ENCODE peak calls at places on chromosomes 4 and X, in eight cellular contexts. One of them, this sample, is unnamed.

GRCh38 chrX:43836435-43837184 is 45.6 kb downstream of the MAOB start:
- DNase-seq in progenitor cell of endocrine pancreas: no peak
- DNase-seq in GM12878: no peak
- DNase-seq in caudate nucleus: no peak
- DNase-seq in Daoy: no peak
- DNase-seq in activated CD8-positive, alpha-beta T cell treated with anti-CD3 and anti-CD28 coated beads, Interleukin-2, amount 10 ng/mL, durations not matched to agents 7 days and 5 days: no peak
- DNase-seq in stimulated activated naive B cell treated with anti-CD40 and anti-IgM and Interleukin-4, amounts not matched to agents 10 μg/mL and 1 μg/mL and 100 μg/mL, for 72 hours: no peak
- DNase-seq in NCI-H1436: no peak
- DNase-seq in this sample: peak

GRCh38 chr4:120400441-120400840 is 333.8 kb upstream of the MAD2L1 start:
- DNase-seq in progenitor cell of endocrine pancreas: no peak
- DNase-seq in GM12878: no peak
- DNase-seq in caudate nucleus: no peak
- DNase-seq in Daoy: no peak
- DNase-seq in activated CD8-positive, alpha-beta T cell treated with anti-CD3 and anti-CD28 coated beads, Interleukin-2, amount 10 ng/mL, durations not matched to agents 7 days and 5 days: no peak
- DNase-seq in stimulated activated naive B cell treated with anti-CD40 and anti-IgM and Interleukin-4, amounts not matched to agents 10 μg/mL and 1 μg/mL and 100 μg/mL, for 72 hours: no peak
- DNase-seq in NCI-H1436: no peak
- DNase-seq in this sample: no peak

GRCh38 chrX:141952603-141953002 is 48.9 kb downstream of the MAGEC1 start:
- DNase-seq in progenitor cell of endocrine pancreas: no peak
- DNase-seq in GM12878: no peak
- DNase-seq in caudate nucleus: no peak
- DNase-seq in Daoy: no peak
- DNase-seq in activated CD8-positive, alpha-beta T cell treated with anti-CD3 and anti-CD28 coated beads, Interleukin-2, amount 10 ng/mL, durations not matched to agents 7 days and 5 days: no peak
- DNase-seq in stimulated activated naive B cell treated with anti-CD40 and anti-IgM and Interleukin-4, amounts not matched to agents 10 μg/mL and 1 μg/mL and 100 μg/mL, for 72 hours: no peak
- DNase-seq in NCI-H1436: no peak
- DNase-seq in this sample: no peak

GRCh38 chrX:134373736-134374135 is 86.2 kb upstream of the HPRT1 start:
- DNase-seq in progenitor cell of endocrine pancreas: no peak
- DNase-seq in GM12878: no peak
- DNase-seq in caudate nucleus: no peak
- DNase-seq in Daoy: no peak
- DNase-seq in activated CD8-positive, alpha-beta T cell treated with anti-CD3 and anti-CD28 coated beads, Interleukin-2, amount 10 ng/mL, durations not matched to agents 7 days and 5 days: no peak
- DNase-seq in stimulated activated naive B cell treated with anti-CD40 and anti-IgM and Interleukin-4, amounts not matched to agents 10 μg/mL and 1 μg/mL and 100 μg/mL, for 72 hours: no peak
- DNase-seq in NCI-H1436: no peak
- DNase-seq in this sample: no peak

GRCh38 chr4:26866203-26866602 is 5.6 kb downstream of the STIM2 start:
- DNase-seq in progenitor cell of endocrine pancreas: no peak
- DNase-seq in GM12878: no peak
- DNase-seq in caudate nucleus: no peak
- DNase-seq in Daoy: no peak
- DNase-seq in activated CD8-positive, alpha-beta T cell treated with anti-CD3 and anti-CD28 coated beads, Interleukin-2, amount 10 ng/mL, durations not matched to agents 7 days and 5 days: no peak
- DNase-seq in stimulated activated naive B cell treated with anti-CD40 and anti-IgM and Interleukin-4, amounts not matched to agents 10 μg/mL and 1 μg/mL and 100 μg/mL, for 72 hours: no peak
- DNase-seq in NCI-H1436: no peak
- DNase-seq in this sample: no peak

GRCh38 chr4:5968246-5968645 is 50.0 kb downstream of the C4orf50 start:
- DNase-seq in progenitor cell of endocrine pancreas: no peak
- DNase-seq in GM12878: no peak
- DNase-seq in caudate nucleus: no peak
- DNase-seq in Daoy: no peak
- DNase-seq in activated CD8-positive, alpha-beta T cell treated with anti-CD3 and anti-CD28 coated beads, Interleukin-2, amount 10 ng/mL, durations not matched to agents 7 days and 5 days: no peak
- DNase-seq in stimulated activated naive B cell treated with anti-CD40 and anti-IgM and Interleukin-4, amounts not matched to agents 10 μg/mL and 1 μg/mL and 100 μg/mL, for 72 hours: no peak
- DNase-seq in NCI-H1436: no peak
- DNase-seq in this sample: no peak

GRCh38 chrX:21176927-21177571 is 197.2 kb upstream of the CNKSR2 start:
- DNase-seq in progenitor cell of endocrine pancreas: no peak
- DNase-seq in GM12878: no peak
- DNase-seq in caudate nucleus: no peak
- DNase-seq in Daoy: no peak
- DNase-seq in activated CD8-positive, alpha-beta T cell treated with anti-CD3 and anti-CD28 coated beads, Interleukin-2, amount 10 ng/mL, durations not matched to agents 7 days and 5 days: no peak
- DNase-seq in stimulated activated naive B cell treated with anti-CD40 and anti-IgM and Interleukin-4, amounts not matched to agents 10 μg/mL and 1 μg/mL and 100 μg/mL, for 72 hours: no peak
- DNase-seq in NCI-H1436: no peak
- DNase-seq in this sample: peak

GRCh38 chr4:12928751-12929150 is 555.4 kb downstream of the RAB28 start:
- DNase-seq in progenitor cell of endocrine pancreas: no peak
- DNase-seq in GM12878: no peak
- DNase-seq in caudate nucleus: no peak
- DNase-seq in Daoy: no peak
- DNase-seq in activated CD8-positive, alpha-beta T cell treated with anti-CD3 and anti-CD28 coated beads, Interleukin-2, amount 10 ng/mL, durations not matched to agents 7 days and 5 days: no peak
- DNase-seq in stimulated activated naive B cell treated with anti-CD40 and anti-IgM and Interleukin-4, amounts not matched to agents 10 μg/mL and 1 μg/mL and 100 μg/mL, for 72 hours: no peak
- DNase-seq in NCI-H1436: no peak
- DNase-seq in this sample: no peak

GRCh38 chrX:56281789-56282188 is 49.6 kb downstream of the KLF8 start:
- DNase-seq in progenitor cell of endocrine pancreas: no peak
- DNase-seq in GM12878: no peak
- DNase-seq in caudate nucleus: no peak
- DNase-seq in Daoy: peak
- DNase-seq in activated CD8-positive, alpha-beta T cell treated with anti-CD3 and anti-CD28 coated beads, Interleukin-2, amount 10 ng/mL, durations not matched to agents 7 days and 5 days: peak
- DNase-seq in stimulated activated naive B cell treated with anti-CD40 and anti-IgM and Interleukin-4, amounts not matched to agents 10 μg/mL and 1 μg/mL and 100 μg/mL, for 72 hours: no peak
- DNase-seq in NCI-H1436: no peak
- DNase-seq in this sample: peak

GRCh38 chrX:25278341-25278740 is 262.6 kb upstream of the ARX start:
- DNase-seq in progenitor cell of endocrine pancreas: no peak
- DNase-seq in GM12878: no peak
- DNase-seq in caudate nucleus: no peak
- DNase-seq in Daoy: no peak
- DNase-seq in activated CD8-positive, alpha-beta T cell treated with anti-CD3 and anti-CD28 coated beads, Interleukin-2, amount 10 ng/mL, durations not matched to agents 7 days and 5 days: no peak
- DNase-seq in stimulated activated naive B cell treated with anti-CD40 and anti-IgM and Interleukin-4, amounts not matched to agents 10 μg/mL and 1 μg/mL and 100 μg/mL, for 72 hours: no peak
- DNase-seq in NCI-H1436: no peak
- DNase-seq in this sample: no peak

GRCh38 chr4:183812567-183812966 is 92.5 kb upstream of the STOX2 start:
- DNase-seq in progenitor cell of endocrine pancreas: no peak
- DNase-seq in GM12878: no peak
- DNase-seq in caudate nucleus: no peak
- DNase-seq in Daoy: no peak
- DNase-seq in activated CD8-positive, alpha-beta T cell treated with anti-CD3 and anti-CD28 coated beads, Interleukin-2, amount 10 ng/mL, durations not matched to agents 7 days and 5 days: no peak
- DNase-seq in stimulated activated naive B cell treated with anti-CD40 and anti-IgM and Interleukin-4, amounts not matched to agents 10 μg/mL and 1 μg/mL and 100 μg/mL, for 72 hours: no peak
- DNase-seq in NCI-H1436: no peak
- DNase-seq in this sample: no peak

GRCh38 chr4:48681856-48682255 is 98.2 kb downstream of the FRYL start:
- DNase-seq in progenitor cell of endocrine pancreas: no peak
- DNase-seq in GM12878: peak
- DNase-seq in caudate nucleus: no peak
- DNase-seq in Daoy: peak
- DNase-seq in activated CD8-positive, alpha-beta T cell treated with anti-CD3 and anti-CD28 coated beads, Interleukin-2, amount 10 ng/mL, durations not matched to agents 7 days and 5 days: peak
- DNase-seq in stimulated activated naive B cell treated with anti-CD40 and anti-IgM and Interleukin-4, amounts not matched to agents 10 μg/mL and 1 μg/mL and 100 μg/mL, for 72 hours: no peak
- DNase-seq in NCI-H1436: no peak
- DNase-seq in this sample: peak

GRCh38 chr4:111678466-111678865 is 466.8 kb upstream of the FAM241A start:
- DNase-seq in progenitor cell of endocrine pancreas: no peak
- DNase-seq in GM12878: no peak
- DNase-seq in caudate nucleus: no peak
- DNase-seq in Daoy: no peak
- DNase-seq in activated CD8-positive, alpha-beta T cell treated with anti-CD3 and anti-CD28 coated beads, Interleukin-2, amount 10 ng/mL, durations not matched to agents 7 days and 5 days: no peak
- DNase-seq in stimulated activated naive B cell treated with anti-CD40 and anti-IgM and Interleukin-4, amounts not matched to agents 10 μg/mL and 1 μg/mL and 100 μg/mL, for 72 hours: no peak
- DNase-seq in NCI-H1436: no peak
- DNase-seq in this sample: no peak

GRCh38 chr4:13535708-13536361 is 8.5 kb downstream of the NKX3-2 start:
- DNase-seq in progenitor cell of endocrine pancreas: no peak
- DNase-seq in GM12878: no peak
- DNase-seq in caudate nucleus: no peak
- DNase-seq in Daoy: no peak
- DNase-seq in activated CD8-positive, alpha-beta T cell treated with anti-CD3 and anti-CD28 coated beads, Interleukin-2, amount 10 ng/mL, durations not matched to agents 7 days and 5 days: no peak
- DNase-seq in stimulated activated naive B cell treated with anti-CD40 and anti-IgM and Interleukin-4, amounts not matched to agents 10 μg/mL and 1 μg/mL and 100 μg/mL, for 72 hours: no peak
- DNase-seq in NCI-H1436: no peak
- DNase-seq in this sample: no peak

GRCh38 chr4:15378493-15378892 is 49.3 kb upstream of the C1QTNF7 start:
- DNase-seq in progenitor cell of endocrine pancreas: no peak
- DNase-seq in GM12878: no peak
- DNase-seq in caudate nucleus: no peak
- DNase-seq in Daoy: no peak
- DNase-seq in activated CD8-positive, alpha-beta T cell treated with anti-CD3 and anti-CD28 coated beads, Interleukin-2, amount 10 ng/mL, durations not matched to agents 7 days and 5 days: no peak
- DNase-seq in stimulated activated naive B cell treated with anti-CD40 and anti-IgM and Interleukin-4, amounts not matched to agents 10 μg/mL and 1 μg/mL and 100 μg/mL, for 72 hours: no peak
- DNase-seq in NCI-H1436: no peak
- DNase-seq in this sample: no peak

GRCh38 chr4:173801876-173802713 is 272.1 kb upstream of the HAND2 start:
- DNase-seq in progenitor cell of endocrine pancreas: no peak
- DNase-seq in GM12878: no peak
- DNase-seq in caudate nucleus: no peak
- DNase-seq in Daoy: no peak
- DNase-seq in activated CD8-positive, alpha-beta T cell treated with anti-CD3 and anti-CD28 coated beads, Interleukin-2, amount 10 ng/mL, durations not matched to agents 7 days and 5 days: no peak
- DNase-seq in stimulated activated naive B cell treated with anti-CD40 and anti-IgM and Interleukin-4, amounts not matched to agents 10 μg/mL and 1 μg/mL and 100 μg/mL, for 72 hours: no peak
- DNase-seq in NCI-H1436: no peak
- DNase-seq in this sample: no peak

GRCh38 chrX:36609653-36610585 is 398.2 kb upstream of the FAM47C start:
- DNase-seq in progenitor cell of endocrine pancreas: no peak
- DNase-seq in GM12878: no peak
- DNase-seq in caudate nucleus: no peak
- DNase-seq in Daoy: no peak
- DNase-seq in activated CD8-positive, alpha-beta T cell treated with anti-CD3 and anti-CD28 coated beads, Interleukin-2, amount 10 ng/mL, durations not matched to agents 7 days and 5 days: no peak
- DNase-seq in stimulated activated naive B cell treated with anti-CD40 and anti-IgM and Interleukin-4, amounts not matched to agents 10 μg/mL and 1 μg/mL and 100 μg/mL, for 72 hours: no peak
- DNase-seq in NCI-H1436: no peak
- DNase-seq in this sample: no peak

GRCh38 chr4:141807073-141807472 is 170.7 kb downstream of the IL15 start:
- DNase-seq in progenitor cell of endocrine pancreas: no peak
- DNase-seq in GM12878: no peak
- DNase-seq in caudate nucleus: no peak
- DNase-seq in Daoy: peak
- DNase-seq in activated CD8-positive, alpha-beta T cell treated with anti-CD3 and anti-CD28 coated beads, Interleukin-2, amount 10 ng/mL, durations not matched to agents 7 days and 5 days: no peak
- DNase-seq in stimulated activated naive B cell treated with anti-CD40 and anti-IgM and Interleukin-4, amounts not matched to agents 10 μg/mL and 1 μg/mL and 100 μg/mL, for 72 hours: no peak
- DNase-seq in NCI-H1436: no peak
- DNase-seq in this sample: peak

GRCh38 chr4:161696957-161697356 is 466.8 kb downstream of the FSTL5 start:
- DNase-seq in progenitor cell of endocrine pancreas: no peak
- DNase-seq in GM12878: no peak
- DNase-seq in caudate nucleus: no peak
- DNase-seq in Daoy: no peak
- DNase-seq in activated CD8-positive, alpha-beta T cell treated with anti-CD3 and anti-CD28 coated beads, Interleukin-2, amount 10 ng/mL, durations not matched to agents 7 days and 5 days: no peak
- DNase-seq in stimulated activated naive B cell treated with anti-CD40 and anti-IgM and Interleukin-4, amounts not matched to agents 10 μg/mL and 1 μg/mL and 100 μg/mL, for 72 hours: no peak
- DNase-seq in NCI-H1436: no peak
- DNase-seq in this sample: no peak

GRCh38 chr4:138111462-138112000 is 130.6 kb downstream of the SLC7A11 start:
- DNase-seq in progenitor cell of endocrine pancreas: no peak
- DNase-seq in GM12878: no peak
- DNase-seq in caudate nucleus: no peak
- DNase-seq in Daoy: peak
- DNase-seq in activated CD8-positive, alpha-beta T cell treated with anti-CD3 and anti-CD28 coated beads, Interleukin-2, amount 10 ng/mL, durations not matched to agents 7 days and 5 days: no peak
- DNase-seq in stimulated activated naive B cell treated with anti-CD40 and anti-IgM and Interleukin-4, amounts not matched to agents 10 μg/mL and 1 μg/mL and 100 μg/mL, for 72 hours: no peak
- DNase-seq in NCI-H1436: no peak
- DNase-seq in this sample: peak

GRCh38 chrX:65668362-65669310 is 1.2 kb downstream of the MSN start:
- DNase-seq in progenitor cell of endocrine pancreas: no peak
- DNase-seq in GM12878: peak
- DNase-seq in caudate nucleus: peak
- DNase-seq in Daoy: peak
- DNase-seq in activated CD8-positive, alpha-beta T cell treated with anti-CD3 and anti-CD28 coated beads, Interleukin-2, amount 10 ng/mL, durations not matched to agents 7 days and 5 days: peak
- DNase-seq in stimulated activated naive B cell treated with anti-CD40 and anti-IgM and Interleukin-4, amounts not matched to agents 10 μg/mL and 1 μg/mL and 100 μg/mL, for 72 hours: peak
- DNase-seq in NCI-H1436: peak
- DNase-seq in this sample: peak

GRCh38 chr4:23889368-23889767 is 479 bp downstream of the PPARGC1A start:
- DNase-seq in progenitor cell of endocrine pancreas: no peak
- DNase-seq in GM12878: no peak
- DNase-seq in caudate nucleus: no peak
- DNase-seq in Daoy: no peak
- DNase-seq in activated CD8-positive, alpha-beta T cell treated with anti-CD3 and anti-CD28 coated beads, Interleukin-2, amount 10 ng/mL, durations not matched to agents 7 days and 5 days: no peak
- DNase-seq in stimulated activated naive B cell treated with anti-CD40 and anti-IgM and Interleukin-4, amounts not matched to agents 10 μg/mL and 1 μg/mL and 100 μg/mL, for 72 hours: no peak
- DNase-seq in NCI-H1436: no peak
- DNase-seq in this sample: no peak

GRCh38 chrX:48972214-48973164 is 845 bp upstream of the KCND1 start:
- DNase-seq in progenitor cell of endocrine pancreas: no peak
- DNase-seq in GM12878: no peak
- DNase-seq in caudate nucleus: no peak
- DNase-seq in Daoy: peak
- DNase-seq in activated CD8-positive, alpha-beta T cell treated with anti-CD3 and anti-CD28 coated beads, Interleukin-2, amount 10 ng/mL, durations not matched to agents 7 days and 5 days: peak
- DNase-seq in stimulated activated naive B cell treated with anti-CD40 and anti-IgM and Interleukin-4, amounts not matched to agents 10 μg/mL and 1 μg/mL and 100 μg/mL, for 72 hours: no peak
- DNase-seq in NCI-H1436: peak
- DNase-seq in this sample: peak

GRCh38 chrX:26918633-26919032 is 544.5 kb downstream of the PPP4R3C start:
- DNase-seq in progenitor cell of endocrine pancreas: no peak
- DNase-seq in GM12878: no peak
- DNase-seq in caudate nucleus: no peak
- DNase-seq in Daoy: no peak
- DNase-seq in activated CD8-positive, alpha-beta T cell treated with anti-CD3 and anti-CD28 coated beads, Interleukin-2, amount 10 ng/mL, durations not matched to agents 7 days and 5 days: no peak
- DNase-seq in stimulated activated naive B cell treated with anti-CD40 and anti-IgM and Interleukin-4, amounts not matched to agents 10 μg/mL and 1 μg/mL and 100 μg/mL, for 72 hours: no peak
- DNase-seq in NCI-H1436: no peak
- DNase-seq in this sample: peak

GRCh38 chr4:114312349-114312748 is 286.3 kb upstream of the UGT8 start:
- DNase-seq in progenitor cell of endocrine pancreas: no peak
- DNase-seq in GM12878: no peak
- DNase-seq in caudate nucleus: no peak
- DNase-seq in Daoy: no peak
- DNase-seq in activated CD8-positive, alpha-beta T cell treated with anti-CD3 and anti-CD28 coated beads, Interleukin-2, amount 10 ng/mL, durations not matched to agents 7 days and 5 days: no peak
- DNase-seq in stimulated activated naive B cell treated with anti-CD40 and anti-IgM and Interleukin-4, amounts not matched to agents 10 μg/mL and 1 μg/mL and 100 μg/mL, for 72 hours: no peak
- DNase-seq in NCI-H1436: peak
- DNase-seq in this sample: no peak

GRCh38 chr4:24382381-24382780 is 202.0 kb downstream of the DHX15 start:
- DNase-seq in progenitor cell of endocrine pancreas: no peak
- DNase-seq in GM12878: no peak
- DNase-seq in caudate nucleus: no peak
- DNase-seq in Daoy: peak
- DNase-seq in activated CD8-positive, alpha-beta T cell treated with anti-CD3 and anti-CD28 coated beads, Interleukin-2, amount 10 ng/mL, durations not matched to agents 7 days and 5 days: no peak
- DNase-seq in stimulated activated naive B cell treated with anti-CD40 and anti-IgM and Interleukin-4, amounts not matched to agents 10 μg/mL and 1 μg/mL and 100 μg/mL, for 72 hours: no peak
- DNase-seq in NCI-H1436: no peak
- DNase-seq in this sample: peak

GRCh38 chr4:92501456-92501855 is 197.7 kb downstream of the GRID2 start:
- DNase-seq in progenitor cell of endocrine pancreas: no peak
- DNase-seq in GM12878: no peak
- DNase-seq in caudate nucleus: no peak
- DNase-seq in Daoy: no peak
- DNase-seq in activated CD8-positive, alpha-beta T cell treated with anti-CD3 and anti-CD28 coated beads, Interleukin-2, amount 10 ng/mL, durations not matched to agents 7 days and 5 days: no peak
- DNase-seq in stimulated activated naive B cell treated with anti-CD40 and anti-IgM and Interleukin-4, amounts not matched to agents 10 μg/mL and 1 μg/mL and 100 μg/mL, for 72 hours: no peak
- DNase-seq in NCI-H1436: no peak
- DNase-seq in this sample: no peak

GRCh38 chrX:139077303-139078131 is 366.0 kb upstream of the FGF13 start:
- DNase-seq in progenitor cell of endocrine pancreas: no peak
- DNase-seq in GM12878: no peak
- DNase-seq in caudate nucleus: no peak
- DNase-seq in Daoy: peak
- DNase-seq in activated CD8-positive, alpha-beta T cell treated with anti-CD3 and anti-CD28 coated beads, Interleukin-2, amount 10 ng/mL, durations not matched to agents 7 days and 5 days: no peak
- DNase-seq in stimulated activated naive B cell treated with anti-CD40 and anti-IgM and Interleukin-4, amounts not matched to agents 10 μg/mL and 1 μg/mL and 100 μg/mL, for 72 hours: no peak
- DNase-seq in NCI-H1436: no peak
- DNase-seq in this sample: peak

GRCh38 chr4:121799888-121800501 is 1.1 kb upstream of the EXOSC9 start:
- DNase-seq in progenitor cell of endocrine pancreas: no peak
- DNase-seq in GM12878: no peak
- DNase-seq in caudate nucleus: no peak
- DNase-seq in Daoy: no peak
- DNase-seq in activated CD8-positive, alpha-beta T cell treated with anti-CD3 and anti-CD28 coated beads, Interleukin-2, amount 10 ng/mL, durations not matched to agents 7 days and 5 days: no peak
- DNase-seq in stimulated activated naive B cell treated with anti-CD40 and anti-IgM and Interleukin-4, amounts not matched to agents 10 μg/mL and 1 μg/mL and 100 μg/mL, for 72 hours: no peak
- DNase-seq in NCI-H1436: no peak
- DNase-seq in this sample: no peak

GRCh38 chrX:12974797-12975669 is at the start of gene TMSB4X:
- DNase-seq in progenitor cell of endocrine pancreas: peak
- DNase-seq in GM12878: no peak
- DNase-seq in caudate nucleus: peak
- DNase-seq in Daoy: peak
- DNase-seq in activated CD8-positive, alpha-beta T cell treated with anti-CD3 and anti-CD28 coated beads, Interleukin-2, amount 10 ng/mL, durations not matched to agents 7 days and 5 days: peak
- DNase-seq in stimulated activated naive B cell treated with anti-CD40 and anti-IgM and Interleukin-4, amounts not matched to agents 10 μg/mL and 1 μg/mL and 100 μg/mL, for 72 hours: peak
- DNase-seq in NCI-H1436: peak
- DNase-seq in this sample: peak

GRCh38 chr4:2878346-2878745 is 34.7 kb downstream of the ADD1 start:
- DNase-seq in progenitor cell of endocrine pancreas: no peak
- DNase-seq in GM12878: no peak
- DNase-seq in caudate nucleus: no peak
- DNase-seq in Daoy: no peak
- DNase-seq in activated CD8-positive, alpha-beta T cell treated with anti-CD3 and anti-CD28 coated beads, Interleukin-2, amount 10 ng/mL, durations not matched to agents 7 days and 5 days: no peak
- DNase-seq in stimulated activated naive B cell treated with anti-CD40 and anti-IgM and Interleukin-4, amounts not matched to agents 10 μg/mL and 1 μg/mL and 100 μg/mL, for 72 hours: no peak
- DNase-seq in NCI-H1436: no peak
- DNase-seq in this sample: no peak

GRCh38 chr4:155522201-155522600 is 144.4 kb upstream of the GUCY1A1 start:
- DNase-seq in progenitor cell of endocrine pancreas: no peak
- DNase-seq in GM12878: no peak
- DNase-seq in caudate nucleus: no peak
- DNase-seq in Daoy: no peak
- DNase-seq in activated CD8-positive, alpha-beta T cell treated with anti-CD3 and anti-CD28 coated beads, Interleukin-2, amount 10 ng/mL, durations not matched to agents 7 days and 5 days: no peak
- DNase-seq in stimulated activated naive B cell treated with anti-CD40 and anti-IgM and Interleukin-4, amounts not matched to agents 10 μg/mL and 1 μg/mL and 100 μg/mL, for 72 hours: no peak
- DNase-seq in NCI-H1436: no peak
- DNase-seq in this sample: no peak

GRCh38 chr4:176840166-176840565 is 47.4 kb upstream of the VEGFC start:
- DNase-seq in progenitor cell of endocrine pancreas: no peak
- DNase-seq in GM12878: no peak
- DNase-seq in caudate nucleus: no peak
- DNase-seq in Daoy: peak
- DNase-seq in activated CD8-positive, alpha-beta T cell treated with anti-CD3 and anti-CD28 coated beads, Interleukin-2, amount 10 ng/mL, durations not matched to agents 7 days and 5 days: no peak
- DNase-seq in stimulated activated naive B cell treated with anti-CD40 and anti-IgM and Interleukin-4, amounts not matched to agents 10 μg/mL and 1 μg/mL and 100 μg/mL, for 72 hours: no peak
- DNase-seq in NCI-H1436: no peak
- DNase-seq in this sample: peak

GRCh38 chr4:66572949-66573348 is 902.7 kb upstream of the EPHA5 start:
- DNase-seq in progenitor cell of endocrine pancreas: no peak
- DNase-seq in GM12878: no peak
- DNase-seq in caudate nucleus: no peak
- DNase-seq in Daoy: peak
- DNase-seq in activated CD8-positive, alpha-beta T cell treated with anti-CD3 and anti-CD28 coated beads, Interleukin-2, amount 10 ng/mL, durations not matched to agents 7 days and 5 days: no peak
- DNase-seq in stimulated activated naive B cell treated with anti-CD40 and anti-IgM and Interleukin-4, amounts not matched to agents 10 μg/mL and 1 μg/mL and 100 μg/mL, for 72 hours: no peak
- DNase-seq in NCI-H1436: no peak
- DNase-seq in this sample: peak